ENCODE peak calls at places on chromosomes 2 and 18, in five cellular contexts. One of them, this sample, is unnamed.

GRCh38 chr2:135552887-135553286 is 21.6 kb downstream of the R3HDM1 start:
- DNase-seq in HEK293T: no peak
- DNase-seq in NCI-H748 treated with DMSO at 0.1 percent for 48 hours: no peak
- DNase-seq in WTC11: no peak
- DNase-seq in naive thymus-derived CD8-positive, alpha-beta T cell: no peak
- DNase-seq in this sample: no peak

GRCh38 chr2:69054431-69054830 is 41.5 kb downstream of the ANTXR1 start:
- DNase-seq in HEK293T: no peak
- DNase-seq in NCI-H748 treated with DMSO at 0.1 percent for 48 hours: no peak
- DNase-seq in WTC11: no peak
- DNase-seq in naive thymus-derived CD8-positive, alpha-beta T cell: no peak
- DNase-seq in this sample: no peak

GRCh38 chr2:9975805-9976447 is 24.4 kb downstream of the GRHL1 start:
- DNase-seq in HEK293T: no peak
- DNase-seq in NCI-H748 treated with DMSO at 0.1 percent for 48 hours: no peak
- DNase-seq in WTC11: no peak
- DNase-seq in naive thymus-derived CD8-positive, alpha-beta T cell: no peak
- DNase-seq in this sample: no peak

GRCh38 chr2:192286093-192286701 is 91.5 kb upstream of the TMEFF2 start:
- DNase-seq in HEK293T: peak
- DNase-seq in NCI-H748 treated with DMSO at 0.1 percent for 48 hours: peak
- DNase-seq in WTC11: no peak
- DNase-seq in naive thymus-derived CD8-positive, alpha-beta T cell: no peak
- DNase-seq in this sample: no peak

GRCh38 chr18:2547477-2548087 is 23.7 kb downstream of the METTL4 start:
- DNase-seq in HEK293T: peak
- DNase-seq in NCI-H748 treated with DMSO at 0.1 percent for 48 hours: peak
- DNase-seq in WTC11: no peak
- DNase-seq in naive thymus-derived CD8-positive, alpha-beta T cell: no peak
- DNase-seq in this sample: no peak

GRCh38 chr2:15693382-15693781 is 101.7 kb downstream of the DDX1 start:
- DNase-seq in HEK293T: no peak
- DNase-seq in NCI-H748 treated with DMSO at 0.1 percent for 48 hours: no peak
- DNase-seq in WTC11: no peak
- DNase-seq in naive thymus-derived CD8-positive, alpha-beta T cell: no peak
- DNase-seq in this sample: no peak

GRCh38 chr2:16727256-16727655 is 61.6 kb upstream of the CYRIA start:
- DNase-seq in HEK293T: no peak
- DNase-seq in NCI-H748 treated with DMSO at 0.1 percent for 48 hours: no peak
- DNase-seq in WTC11: no peak
- DNase-seq in naive thymus-derived CD8-positive, alpha-beta T cell: no peak
- DNase-seq in this sample: no peak

GRCh38 chr18:28087173-28087563 is 89.8 kb downstream of the CDH2 start:
- DNase-seq in HEK293T: no peak
- DNase-seq in NCI-H748 treated with DMSO at 0.1 percent for 48 hours: no peak
- DNase-seq in WTC11: no peak
- DNase-seq in naive thymus-derived CD8-positive, alpha-beta T cell: no peak
- DNase-seq in this sample: no peak

GRCh38 chr18:63872586-63872985 is 14.9 kb upstream of the SERPINB2 start:
- DNase-seq in HEK293T: no peak
- DNase-seq in NCI-H748 treated with DMSO at 0.1 percent for 48 hours: no peak
- DNase-seq in WTC11: no peak
- DNase-seq in naive thymus-derived CD8-positive, alpha-beta T cell: no peak
- DNase-seq in this sample: no peak

GRCh38 chr2:226427538-226428307 is 371.9 kb downstream of the IRS1 start:
- DNase-seq in HEK293T: no peak
- DNase-seq in NCI-H748 treated with DMSO at 0.1 percent for 48 hours: no peak
- DNase-seq in WTC11: no peak
- DNase-seq in naive thymus-derived CD8-positive, alpha-beta T cell: no peak
- DNase-seq in this sample: no peak

GRCh38 chr2:163395602-163396001 is 340.2 kb downstream of the FIGN start:
- DNase-seq in HEK293T: no peak
- DNase-seq in NCI-H748 treated with DMSO at 0.1 percent for 48 hours: no peak
- DNase-seq in WTC11: no peak
- DNase-seq in naive thymus-derived CD8-positive, alpha-beta T cell: no peak
- DNase-seq in this sample: no peak

GRCh38 chr18:23191952-23192662 is 56.8 kb downstream of the CABLES1 start:
- DNase-seq in HEK293T: no peak
- DNase-seq in NCI-H748 treated with DMSO at 0.1 percent for 48 hours: no peak
- DNase-seq in WTC11: no peak
- DNase-seq in naive thymus-derived CD8-positive, alpha-beta T cell: no peak
- DNase-seq in this sample: no peak

GRCh38 chr2:69704446-69704845 is 37.5 kb upstream of the ANXA4 start:
- DNase-seq in HEK293T: no peak
- DNase-seq in NCI-H748 treated with DMSO at 0.1 percent for 48 hours: no peak
- DNase-seq in WTC11: no peak
- DNase-seq in naive thymus-derived CD8-positive, alpha-beta T cell: no peak
- DNase-seq in this sample: no peak

GRCh38 chr2:150060341-150060740 is 427.1 kb downstream of the RND3 start:
- DNase-seq in HEK293T: no peak
- DNase-seq in NCI-H748 treated with DMSO at 0.1 percent for 48 hours: no peak
- DNase-seq in WTC11: no peak
- DNase-seq in naive thymus-derived CD8-positive, alpha-beta T cell: no peak
- DNase-seq in this sample: no peak

GRCh38 chr2:85504434-85505261 is 34.3 kb upstream of the MAT2A start:
- DNase-seq in HEK293T: no peak
- DNase-seq in NCI-H748 treated with DMSO at 0.1 percent for 48 hours: no peak
- DNase-seq in WTC11: no peak
- DNase-seq in naive thymus-derived CD8-positive, alpha-beta T cell: no peak
- DNase-seq in this sample: no peak

GRCh38 chr2:222613715-222614331 is 42.1 kb downstream of the FARSB start:
- DNase-seq in HEK293T: peak
- DNase-seq in NCI-H748 treated with DMSO at 0.1 percent for 48 hours: peak
- DNase-seq in WTC11: no peak
- DNase-seq in naive thymus-derived CD8-positive, alpha-beta T cell: no peak
- DNase-seq in this sample: peak

GRCh38 chr2:151334082-151334815 is 23.1 kb upstream of the TNFAIP6 start:
- DNase-seq in HEK293T: no peak
- DNase-seq in NCI-H748 treated with DMSO at 0.1 percent for 48 hours: no peak
- DNase-seq in WTC11: no peak
- DNase-seq in naive thymus-derived CD8-positive, alpha-beta T cell: no peak
- DNase-seq in this sample: no peak

GRCh38 chr2:172929644-172930043 is 146.0 kb upstream of the MAP3K20 start:
- DNase-seq in HEK293T: no peak
- DNase-seq in NCI-H748 treated with DMSO at 0.1 percent for 48 hours: no peak
- DNase-seq in WTC11: no peak
- DNase-seq in naive thymus-derived CD8-positive, alpha-beta T cell: no peak
- DNase-seq in this sample: no peak

GRCh38 chr2:67658820-67659219 is 261.7 kb downstream of the ETAA1 start:
- DNase-seq in HEK293T: no peak
- DNase-seq in NCI-H748 treated with DMSO at 0.1 percent for 48 hours: no peak
- DNase-seq in WTC11: no peak
- DNase-seq in naive thymus-derived CD8-positive, alpha-beta T cell: no peak
- DNase-seq in this sample: no peak